ENCODE peak calls at places on chromosomes 11 and 22, in four cellular contexts. V is HepG2, Q is GM12878, O is SK-N-SH. K is an unnamed sample.

GRCh38 chr11:84501750-84502149 is 1125.4 kb downstream of the DLG2 start:
- DNase-seq in V (no peak), Q (no peak), O (no peak), K (no peak)

GRCh38 chr11:69446108-69446507 is 35.4 kb upstream of the LINC01488 start:
- DNase-seq in V (no peak), Q (no peak), O (no peak), K (no peak)

GRCh38 chr11:127998421-127998820 is 588.9 kb downstream of the ETS1 start:
- DNase-seq in V (no peak), Q (no peak), O (no peak), K (no peak)

GRCh38 chr22:19446603-19447387 is 716 bp downstream of the C22orf39 start:
- DNase-seq in V (peak), Q (no peak), O (no peak), K (no peak)

GRCh38 chr11:18540207-18541009 is 13.7 kb upstream of the TSG101 start:
- DNase-seq in V (peak), Q (no peak), O (peak), K (no peak)

GRCh38 chr11:84780689-84781293 is 846.4 kb downstream of the DLG2 start:
- DNase-seq in V (peak), Q (no peak), O (no peak), K (no peak)

GRCh38 chr22:50723991-50724390 is 14.0 kb upstream of the ACR start:
- DNase-seq in V (no peak), Q (no peak), O (no peak), K (no peak)

GRCh38 chr11:2270322-2271076 is at the start of gene ASCL2:
- DNase-seq in V (no peak), Q (no peak), O (peak), K (no peak)

GRCh38 chr11:21229224-21229623 is 559.8 kb downstream of the NELL1 start:
- DNase-seq in V (no peak), Q (no peak), O (no peak), K (no peak)

GRCh38 chr11:57568330-57568766 is 876 bp upstream of the UBE2L6 start:
- DNase-seq in V (peak), Q (peak), O (no peak), K (no peak)

GRCh38 chr11:8779107-8779506 is 96.5 kb downstream of the RPL27A start:
- DNase-seq in V (no peak), Q (no peak), O (no peak), K (no peak)

GRCh38 chr11:132997396-132997795 is 534.9 kb downstream of the OPCML start:
- DNase-seq in V (no peak), Q (no peak), O (no peak), K (no peak)

GRCh38 chr11:65298655-65299179 is 15.9 kb upstream of the CDC42EP2 start:
- DNase-seq in V (no peak), Q (no peak), O (no peak), K (no peak)

GRCh38 chr11:83895516-83895915 is 609.3 kb upstream of the CCDC90B start:
- DNase-seq in V (no peak), Q (no peak), O (no peak), K (no peak)

GRCh38 chr11:69050592-69051380 is 2.1 kb downstream of the TPCN2 start:
- DNase-seq in V (no peak), Q (no peak), O (no peak), K (no peak)

GRCh38 chr22:20268350-20269012 is 363 bp upstream of the RTN4R start:
- DNase-seq in V (peak), Q (no peak), O (peak), K (peak)

GRCh38 chr22:44753189-44754042 is 1.0 kb downstream of the ARHGAP8 start:
- DNase-seq in V (no peak), Q (no peak), O (no peak), K (no peak)

GRCh38 chr11:1532606-1533341 is 39.3 kb downstream of the DUSP8 start:
- DNase-seq in V (no peak), Q (no peak), O (no peak), K (no peak)

GRCh38 chr11:102194257-102194656 is 84.0 kb downstream of the YAP1 start:
- DNase-seq in V (no peak), Q (no peak), O (no peak), K (no peak)

GRCh38 chr22:32158712-32159533 is at the start of gene C22orf42:
- DNase-seq in V (no peak), Q (no peak), O (no peak), K (no peak)

GRCh38 chr22:22171357-22172218 is 73.0 kb upstream of the VPREB1 start:
- DNase-seq in V (no peak), Q (no peak), O (peak), K (peak)

GRCh38 chr11:12216542-12217422 is 106.4 kb downstream of the MICAL2 start:
- DNase-seq in V (no peak), Q (no peak), O (peak), K (no peak)

GRCh38 chr11:99199336-99199735 is 178.6 kb downstream of the CNTN5 start:
- DNase-seq in V (no peak), Q (no peak), O (no peak), K (no peak)

GRCh38 chr11:2527621-2528291 is 82.9 kb downstream of the KCNQ1 start:
- DNase-seq in V (no peak), Q (no peak), O (no peak), K (no peak)

GRCh38 chr11:331332-332060 is 10.8 kb upstream of the IFITM3 start:
- DNase-seq in V (no peak), Q (no peak), O (no peak), K (no peak)

GRCh38 chr11:76234704-76235232 is 28.5 kb upstream of the WNT11 start:
- DNase-seq in V (no peak), Q (no peak), O (no peak), K (no peak)

GRCh38 chr11:125743681-125744080 is 2.4 kb upstream of the PATE1 start:
- DNase-seq in V (no peak), Q (no peak), O (no peak), K (no peak)

GRCh38 chr22:50059881-50060262 is 1.8 kb upstream of the TTLL8 start:
- DNase-seq in V (no peak), Q (no peak), O (no peak), K (no peak)

GRCh38 chr11:130001491-130002351 is 914 bp downstream of the PRDM10 start:
- DNase-seq in V (peak), Q (no peak), O (no peak), K (peak)

GRCh38 chr11:87358461-87358860 is 320.7 kb downstream of the TMEM135 start:
- DNase-seq in V (no peak), Q (no peak), O (no peak), K (no peak)

GRCh38 chr22:50523806-50524663 is 1.4 kb downstream of the SCO2 start:
- DNase-seq in V (no peak), Q (no peak), O (peak), K (no peak)

GRCh38 chr11:29051935-29052334 is 943.7 kb downstream of the METTL15 start:
- DNase-seq in V (no peak), Q (no peak), O (no peak), K (no peak)

GRCh38 chr11:74288911-74289310 is 22.5 kb downstream of the P4HA3 start:
- DNase-seq in V (no peak), Q (no peak), O (no peak), K (no peak)

GRCh38 chr11:74282863-74283484 is 28.5 kb downstream of the P4HA3 start:
- DNase-seq in V (no peak), Q (no peak), O (no peak), K (peak)

GRCh38 chr11:74283580-74284180 is 27.8 kb downstream of the P4HA3 start:
- DNase-seq in V (no peak), Q (no peak), O (no peak), K (no peak)

GRCh38 chr11:74284466-74284865 is 27.0 kb downstream of the P4HA3 start:
- DNase-seq in V (no peak), Q (no peak), O (no peak), K (no peak)

GRCh38 chr11:74288161-74288560 is 23.3 kb downstream of the P4HA3 start:
- DNase-seq in V (no peak), Q (no peak), O (no peak), K (peak)
- TF ChIP-seq PBX3 in V (no peak), Q (no peak), O (no peak), K (peak)

GRCh38 chr22:31124811-31125465 is 2.2 kb downstream of the INPP5J start:
- DNase-seq in V (no peak), Q (no peak), O (peak), K (no peak)
- TF ChIP-seq PBX3 in V (no peak), Q (no peak), O (no peak), K (no peak)

GRCh38 chr11:74238243-74238642 is 67.2 kb downstream of the PPME1 start:
- DNase-seq in V (no peak), Q (no peak), O (no peak), K (no peak)
- TF ChIP-seq PBX3 in V (no peak), Q (no peak), O (no peak), K (no peak)

DNA sequence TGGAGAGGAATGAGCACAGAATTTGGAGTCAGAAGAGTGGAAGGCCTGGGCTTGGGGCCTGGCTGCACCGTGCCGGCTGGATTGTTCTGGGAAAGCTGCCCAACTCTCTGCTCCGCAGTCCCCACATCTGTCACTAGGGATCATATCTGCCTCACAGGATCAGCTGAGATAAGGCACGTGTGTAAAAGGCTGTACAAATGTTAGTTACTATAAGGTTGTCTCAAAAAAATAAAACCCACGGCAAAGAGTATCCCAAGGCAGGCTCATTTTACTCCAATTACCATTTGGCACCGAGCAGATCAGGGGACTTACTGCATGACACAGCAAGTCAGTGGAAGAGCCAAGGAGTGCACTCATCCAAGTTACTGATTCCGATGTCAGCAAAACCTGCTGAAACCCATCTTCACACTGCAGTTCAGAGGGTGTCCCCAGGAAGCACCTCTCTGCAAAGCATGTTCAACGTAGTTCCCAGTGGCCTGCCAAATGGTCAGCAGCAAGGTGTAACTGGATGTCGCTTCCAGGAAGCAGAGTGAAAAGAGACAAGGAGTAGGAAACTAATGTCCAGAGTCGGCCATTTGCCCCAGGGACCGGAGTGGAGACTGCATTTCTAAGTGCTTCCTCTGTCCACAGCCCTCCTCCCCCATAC is 18.1 kb upstream of the MRTFA start:
- DNase-seq in V (no peak), Q (no peak), O (peak), K (peak)
- TF ChIP-seq PBX3 in V (no peak), Q (no peak), O (no peak), K (no peak)

GRCh38 chr11:10042699-10043098 is 251.3 kb downstream of the SBF2 start:
- DNase-seq in V (no peak), Q (no peak), O (no peak), K (no peak)
- TF ChIP-seq PBX3 in V (no peak), Q (no peak), O (no peak), K (no peak)

GRCh38 chr11:120302001-120302805 is 22.9 kb upstream of the TLCD5 start:
- DNase-seq in V (no peak), Q (no peak), O (no peak), K (no peak)
- TF ChIP-seq PBX3 in V (no peak), Q (no peak), O (no peak), K (no peak)

GRCh38 chr11:115871161-115871750 is 367.0 kb upstream of the CADM1 start:
- DNase-seq in V (no peak), Q (no peak), O (no peak), K (no peak)
- TF ChIP-seq PBX3 in V (no peak), Q (no peak), O (no peak), K (no peak)

GRCh38 chr11:79081441-79082124 is 359.2 kb downstream of the TENM4 start:
- DNase-seq in V (no peak), Q (no peak), O (no peak), K (no peak)
- TF ChIP-seq PBX3 in V (no peak), Q (no peak), O (no peak), K (no peak)

DNA sequence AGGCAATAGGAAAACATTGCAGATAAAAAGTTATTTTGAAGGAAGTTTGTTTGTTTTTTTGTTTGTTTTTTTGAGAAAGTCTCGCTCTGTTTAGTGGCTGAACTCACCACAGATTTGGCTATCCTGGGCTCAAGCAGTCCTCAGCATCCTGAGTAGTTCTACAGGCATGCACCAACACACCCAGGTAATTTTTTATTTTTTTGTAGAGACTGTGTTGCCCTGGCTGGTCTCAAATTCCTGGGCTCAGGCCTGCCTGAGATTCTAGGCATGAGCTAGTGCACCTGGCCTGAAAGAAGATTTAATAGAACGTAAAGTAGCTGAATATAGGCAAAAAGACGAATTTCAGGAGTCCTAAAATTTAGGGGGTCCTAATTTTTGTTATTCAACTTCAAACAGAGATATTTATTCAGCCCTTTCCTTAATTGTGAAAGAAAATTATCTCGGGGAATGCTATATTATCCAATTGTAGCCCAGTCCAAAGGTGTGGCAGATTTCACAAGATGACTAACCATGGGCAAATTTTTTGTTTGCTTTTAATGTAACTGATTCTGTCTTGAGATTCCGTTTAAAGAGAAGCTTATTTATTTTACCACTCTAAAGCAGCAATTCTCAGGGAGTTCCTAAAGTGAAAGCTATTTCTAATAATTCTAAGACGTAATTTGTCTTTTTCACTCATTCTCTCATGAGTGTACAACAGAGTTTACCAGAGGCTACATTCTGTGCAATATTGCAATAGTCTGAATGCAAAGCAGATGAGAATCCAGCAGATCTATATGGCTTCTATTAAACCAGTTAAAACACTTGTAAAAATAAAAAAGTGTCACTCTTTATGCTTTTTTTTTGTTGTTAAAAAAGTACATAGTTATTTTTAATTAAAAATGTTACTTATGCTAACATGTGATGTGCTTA is 879 bp downstream of the IL18 start:
- DNase-seq in V (peak), Q (no peak), O (no peak), K (peak)
- TF ChIP-seq PBX3 in V (no peak), Q (no peak), O (no peak), K (no peak)

GRCh38 chr11:73140213-73141030 is 1.7 kb downstream of the FCHSD2 start:
- DNase-seq in V (no peak), Q (no peak), O (peak), K (peak)

GRCh38 chr11:73141309-73142127 is 600 bp downstream of the FCHSD2 start:
- DNase-seq in V (peak), Q (no peak), O (peak), K (peak)

GRCh38 chr11:73139476-73140198 is 2.5 kb downstream of the FCHSD2 start:
- DNase-seq in V (peak), Q (no peak), O (no peak), K (peak)

GRCh38 chr11:73142128-73142377 is at the start of gene FCHSD2:
- DNase-seq in V (no peak), Q (no peak), O (no peak), K (no peak)

DNA sequence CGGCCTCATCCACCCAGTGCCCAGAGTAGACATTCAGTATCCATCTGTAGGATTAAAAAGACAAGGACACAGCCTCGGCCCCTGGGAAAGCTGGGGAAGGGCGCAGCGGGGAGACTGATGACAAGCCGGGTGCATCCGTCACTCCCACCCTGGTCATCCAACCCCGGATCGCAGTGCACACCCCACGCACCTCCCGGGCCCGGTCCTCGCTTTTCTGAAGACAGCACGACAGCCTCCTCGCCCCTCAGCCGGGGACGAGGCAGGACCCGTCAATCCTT is 1.1 kb downstream of the FCHSD2 start:
- DNase-seq in V (no peak), Q (no peak), O (peak), K (peak)
- TF ChIP-seq PBX3 in V (no peak), Q (no peak), O (no peak), K (no peak)

K was measured in A549.